ENCODE peak calls at places on chromosomes 3 and 15, in nine cellular contexts. S is HepG2, C is Peyer's patch, W is breast epithelium, D is heart left ventricle, E is IMR-90, P is upper lobe of left lung, B is testis, H is transverse colon. A is an unnamed sample.
A peak's percentile ranks its signal among the peaks of the same experiment; 100 is the strongest.

GRCh38 chr3:83968386-83968785 is 990.4 kb upstream of the CADM2 start:
- DNase-seq in S (no peak), C (no peak), W (no peak), D (no peak), E (no peak), P (no peak), B (no peak), H (no peak), A (no peak)

GRCh38 chr15:45573961-45574629 is 13.1 kb upstream of the BLOC1S6 start:
- DNase-seq in S (peak; percentile 61), C (no peak), W (no peak), D (no peak), E (no peak), P (peak; percentile 48), B (no peak), H (peak; percentile 19), A (no peak)

GRCh38 chr15:34799149-34799824 is 3.9 kb upstream of the ACTC1 start:
- DNase-seq in S (no peak), C (no peak), W (no peak), D (peak; percentile 92), E (no peak), P (peak; percentile 29), B (peak; percentile 89), H (no peak), A (peak; percentile 65)

GRCh38 chr15:45377630-45378148 is 655 bp downstream of the GATM start:
- DNase-seq in S (no peak), C (no peak), W (no peak), D (peak; percentile 69), E (no peak), P (peak; percentile 45), B (peak; percentile 44), H (peak; percentile 46), A (peak; percentile 67)

GRCh38 chr3:136336329-136337100 is 86.4 kb downstream of the PCCB start:
- DNase-seq in S (no peak), C (no peak), W (no peak), D (no peak), E (peak; percentile 32), P (no peak), B (no peak), H (no peak), A (no peak)

GRCh38 chr3:157633241-157633640 is 130.0 kb upstream of the VEPH1 start:
- DNase-seq in S (no peak), C (no peak), W (no peak), D (no peak), E (no peak), P (no peak), B (no peak), H (no peak), A (no peak)

GRCh38 chr3:124422805-124423204 is 307.4 kb upstream of the UMPS start:
- DNase-seq in S (no peak), C (no peak), W (no peak), D (no peak), E (no peak), P (no peak), B (no peak), H (no peak), A (no peak)

GRCh38 chr3:38130631-38131065 is 6.3 kb downstream of the ACAA1 start:
- DNase-seq in S (no peak), C (no peak), W (no peak), D (peak; percentile 50), E (no peak), P (no peak), B (no peak), H (peak; percentile 48), A (no peak)

GRCh38 chr3:42061042-42061710 is 30.0 kb upstream of the TRAK1 start:
- DNase-seq in S (no peak), C (no peak), W (no peak), D (peak; percentile 69), E (no peak), P (peak; percentile 25), B (no peak), H (no peak), A (no peak)
- H3K4me1 ChIP-seq in S (peaks cover 60% of the 10 kb centered on the region), C (peaks cover 19% of the 10 kb centered on the region), W (no peaks in the 10 kb centered on the region), D (peaks cover 68% of the 10 kb centered on the region), E (peaks cover 7% of the 10 kb centered on the region), P (peaks cover 30% of the 10 kb centered on the region), B (peaks cover 8% of the 10 kb centered on the region), H (peaks cover 49% of the 10 kb centered on the region), A (peaks cover 6% of the 10 kb centered on the region)

GRCh38 chr15:63188937-63189871 is at the start of gene RAB8B:
- DNase-seq in S (peak; percentile 89), C (peak; percentile 100), W (peak; percentile 97), D (peak; percentile 99), E (peak; percentile 94), P (peak; percentile 100), B (peak; percentile 99), H (peak; percentile 99), A (peak; percentile 98)
- TF ChIP-seq POLR2A in S (peak; percentile 46), C (peak; percentile 81), W (peak; percentile 50), D (peak; percentile 73), E (peak; percentile 72), P (no peak), B (no peak), H (peak; percentile 78), A (no peak)

GRCh38 chr3:186719945-186720739 is 3.0 kb downstream of the KNG1 start:
- DNase-seq in S (peak; percentile 10), C (no peak), W (no peak), D (no peak), E (no peak), P (no peak), B (no peak), H (no peak), A (no peak)
- H3K4me3 ChIP-seq in S (no peak overlapping the region), C (no peak overlapping the region), W (no peak overlapping the region), D (no peak overlapping the region), E (no peak overlapping the region), P (no peak overlapping the region), B (no peak overlapping the region), H (no peak overlapping the region), A (no peak overlapping the region)

DNA sequence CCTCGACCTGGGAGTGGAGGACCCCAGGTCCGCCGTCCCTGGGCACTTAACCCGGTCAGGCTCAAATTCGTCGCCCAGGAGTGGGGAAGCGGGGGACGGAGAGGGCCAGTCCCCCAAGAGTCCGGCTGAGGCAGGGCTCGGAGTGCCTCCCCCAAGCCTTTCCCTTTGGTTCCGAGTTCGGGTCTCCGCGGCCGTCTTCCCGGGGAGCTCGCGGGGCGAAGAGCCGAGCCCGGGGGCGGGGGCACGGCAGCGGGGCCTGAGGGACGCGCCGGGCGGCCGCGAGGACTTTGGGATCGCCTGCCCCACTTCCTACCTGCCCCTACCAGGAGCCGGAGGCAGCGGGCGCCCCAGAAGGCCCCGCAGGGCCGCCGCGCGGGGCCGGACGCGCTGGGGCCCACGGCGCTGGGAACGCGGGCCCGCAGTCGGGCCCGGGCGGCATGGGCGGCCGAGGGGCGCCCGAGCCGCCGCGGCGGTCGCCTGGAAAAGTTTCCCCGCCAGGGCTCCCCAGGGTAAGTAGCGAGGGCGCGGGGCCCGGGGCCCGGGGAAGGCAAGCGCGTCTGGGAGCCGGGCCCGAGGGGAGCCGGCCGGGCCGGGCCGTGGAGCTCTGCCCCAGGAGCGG is 2.8 kb downstream of the FURIN start:
- DNase-seq in S (no peak), C (no peak), W (no peak), D (no peak), E (no peak), P (peak; percentile 91), B (peak; percentile 36), H (peak; percentile 41), A (peak; percentile 56)
- H3K4me1 ChIP-seq in S (peaks cover 76% of the 10 kb centered on the region), C (peaks cover 43% of the 10 kb centered on the region), W (peaks cover 31% of the 10 kb centered on the region), D (peaks cover 35% of the 10 kb centered on the region), E (peaks cover 33% of the 10 kb centered on the region), P (peaks cover 57% of the 10 kb centered on the region), B (peaks cover 30% of the 10 kb centered on the region), H (peaks cover 47% of the 10 kb centered on the region), A (peaks cover 81% of the 10 kb centered on the region)

GRCh38 chr3:142723968-142724681 is at the start of gene TRPC1:
- DNase-seq in S (peak; percentile 76), C (peak; percentile 63), W (peak; percentile 62), D (peak; percentile 84), E (peak; percentile 69), P (peak; percentile 92), B (peak; percentile 86), H (peak; percentile 26), A (peak; percentile 59)
- TF ChIP-seq POLR2A in S (peak; percentile 93), C (peak; percentile 47), W (no peak), D (peak; percentile 92), E (peak; percentile 75), P (no peak), B (peak; percentile 74), H (peak; percentile 50), A (peak; percentile 55)

GRCh38 chr3:186786810-186787375 is 3.5 kb downstream of the EIF4A2 start:
- DNase-seq in S (no peak), C (no peak), W (no peak), D (no peak), E (no peak), P (no peak), B (no peak), H (no peak), A (no peak)

GRCh38 chr3:186785517-186786018 is 2.2 kb downstream of the EIF4A2 start:
- DNase-seq in S (no peak), C (no peak), W (no peak), D (no peak), E (no peak), P (no peak), B (no peak), H (no peak), A (no peak)

GRCh38 chr3:186789554-186790260 is 6.3 kb downstream of the EIF4A2 start:
- DNase-seq in S (no peak), C (no peak), W (no peak), D (no peak), E (peak; percentile 22), P (no peak), B (no peak), H (no peak), A (no peak)

GRCh38 chr3:186788482-186789370 is 5.3 kb downstream of the EIF4A2 start:
- DNase-seq in S (no peak), C (no peak), W (no peak), D (no peak), E (no peak), P (no peak), B (no peak), H (no peak), A (no peak)

DNA sequence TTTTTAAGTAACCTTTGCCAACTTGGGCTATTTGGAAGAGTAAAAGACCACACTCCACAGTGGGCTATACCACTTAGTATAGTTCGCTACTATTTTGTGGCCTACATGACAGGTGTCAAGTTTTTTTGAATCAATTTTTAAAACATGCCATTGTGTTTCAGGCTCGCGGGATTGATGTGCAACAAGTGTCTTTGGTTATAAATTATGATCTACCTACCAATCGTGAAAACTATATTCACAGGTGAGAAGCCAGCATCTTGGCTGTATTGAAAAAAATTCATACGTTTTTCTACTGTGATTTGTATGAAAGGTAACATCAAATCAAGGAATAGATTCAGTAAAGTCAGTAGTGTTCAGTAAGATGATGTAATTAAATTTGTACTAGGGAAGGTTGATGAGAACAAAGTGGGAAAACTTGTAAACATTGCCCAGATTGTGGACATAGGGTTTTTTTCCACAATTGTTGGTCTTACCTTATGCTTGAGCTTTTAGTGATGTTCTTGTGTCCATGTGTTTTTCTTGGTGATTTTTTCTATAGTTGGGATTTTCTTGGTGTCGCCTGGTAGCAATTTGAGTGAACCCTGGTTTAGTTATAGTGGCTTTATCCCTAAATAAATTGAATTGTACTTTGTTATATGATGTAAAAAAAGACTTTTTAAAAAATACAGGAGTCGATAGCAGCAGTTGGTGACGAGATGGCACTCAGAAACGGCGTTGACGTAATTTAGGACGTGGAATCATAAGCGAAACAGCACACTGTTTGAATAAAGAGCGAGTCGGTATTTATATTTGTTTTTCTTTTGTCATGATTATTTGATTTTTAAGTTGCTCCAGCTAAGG is 4.5 kb downstream of the EIF4A2 start:
- DNase-seq in S (no peak), C (no peak), W (no peak), D (no peak), E (no peak), P (no peak), B (no peak), H (no peak), A (no peak)
- H3K4me3 ChIP-seq in S (no peak overlapping the region), C (no peak overlapping the region), W (peak overlapping the region; percentile 94), D (no peak overlapping the region), E (no peak overlapping the region), P (peak overlapping the region; percentile 85), B (no peak overlapping the region), H (no peak overlapping the region), A (no peak overlapping the region)

GRCh38 chr15:84599906-84600305 is 903 bp upstream of the ZSCAN2 start:
- DNase-seq in S (no peak), C (no peak), W (no peak), D (no peak), E (no peak), P (no peak), B (no peak), H (no peak), A (no peak)
- H3K4me1 ChIP-seq in S (peaks cover 60% of the 10 kb centered on the region), C (peaks cover 5% of the 10 kb centered on the region), W (no peaks in the 10 kb centered on the region), D (peaks cover 6% of the 10 kb centered on the region), E (peaks cover 1% of the 10 kb centered on the region), P (peaks cover 16% of the 10 kb centered on the region), B (no peaks in the 10 kb centered on the region), H (peaks cover 7% of the 10 kb centered on the region), A (peaks cover 32% of the 10 kb centered on the region)

A was measured in body of pancreas.